ENCODE peak calls at places on chromosomes 3 and 15, in four cellular contexts. One of them, this sample, is unnamed.

GRCh38 chr3:58630081-58630709 is 36.4 kb downstream of the FAM3D start:
- DNase-seq in cardiac fibroblast: peak
- DNase-seq in activated gamma-delta T cell treated with Interleukin-2 at 50 U/mL for 16 hours: peak
- DNase-seq in prostate gland: peak
- DNase-seq in this sample: peak

GRCh38 chr3:112437146-112438022 is 61.9 kb downstream of the BTLA start:
- DNase-seq in cardiac fibroblast: peak
- DNase-seq in activated gamma-delta T cell treated with Interleukin-2 at 50 U/mL for 16 hours: no peak
- DNase-seq in prostate gland: no peak
- DNase-seq in this sample: peak

GRCh38 chr3:188153498-188153948 is 434 bp upstream of the LPP start:
- DNase-seq in cardiac fibroblast: peak
- DNase-seq in activated gamma-delta T cell treated with Interleukin-2 at 50 U/mL for 16 hours: peak
- DNase-seq in prostate gland: peak
- DNase-seq in this sample: peak

GRCh38 chr3:135865085-135865484 is 100.4 kb upstream of the PPP2R3A start:
- DNase-seq in cardiac fibroblast: no peak
- DNase-seq in activated gamma-delta T cell treated with Interleukin-2 at 50 U/mL for 16 hours: no peak
- DNase-seq in prostate gland: no peak
- DNase-seq in this sample: no peak

GRCh38 chr3:188272481-188273372 is 118.8 kb downstream of the LPP start:
- DNase-seq in cardiac fibroblast: peak
- DNase-seq in activated gamma-delta T cell treated with Interleukin-2 at 50 U/mL for 16 hours: no peak
- DNase-seq in prostate gland: no peak
- DNase-seq in this sample: no peak

GRCh38 chr3:128360705-128361271 is 105.9 kb downstream of the DNAJB8 start:
- DNase-seq in cardiac fibroblast: peak
- DNase-seq in activated gamma-delta T cell treated with Interleukin-2 at 50 U/mL for 16 hours: no peak
- DNase-seq in prostate gland: no peak
- DNase-seq in this sample: no peak

GRCh38 chr3:9565316-9565715 is 11.7 kb upstream of the LHFPL4 start:
- DNase-seq in cardiac fibroblast: no peak
- DNase-seq in activated gamma-delta T cell treated with Interleukin-2 at 50 U/mL for 16 hours: no peak
- DNase-seq in prostate gland: no peak
- DNase-seq in this sample: no peak

GRCh38 chr3:4825572-4826236 is 153.5 kb upstream of the BHLHE40 start:
- DNase-seq in cardiac fibroblast: no peak
- DNase-seq in activated gamma-delta T cell treated with Interleukin-2 at 50 U/mL for 16 hours: no peak
- DNase-seq in prostate gland: no peak
- DNase-seq in this sample: no peak

GRCh38 chr15:83733206-83733605 is 79.3 kb downstream of the ADAMTSL3 start:
- DNase-seq in cardiac fibroblast: peak
- DNase-seq in activated gamma-delta T cell treated with Interleukin-2 at 50 U/mL for 16 hours: no peak
- DNase-seq in prostate gland: no peak
- DNase-seq in this sample: no peak

GRCh38 chr3:30273304-30274072 is 332.9 kb upstream of the TGFBR2 start:
- DNase-seq in cardiac fibroblast: peak
- DNase-seq in activated gamma-delta T cell treated with Interleukin-2 at 50 U/mL for 16 hours: no peak
- DNase-seq in prostate gland: no peak
- DNase-seq in this sample: no peak

GRCh38 chr3:122085666-122086065 is 30.5 kb downstream of the CD86 start:
- DNase-seq in cardiac fibroblast: no peak
- DNase-seq in activated gamma-delta T cell treated with Interleukin-2 at 50 U/mL for 16 hours: no peak
- DNase-seq in prostate gland: no peak
- DNase-seq in this sample: no peak

GRCh38 chr3:177813322-177813721 is 616.0 kb upstream of the TBL1XR1 start:
- DNase-seq in cardiac fibroblast: peak
- DNase-seq in activated gamma-delta T cell treated with Interleukin-2 at 50 U/mL for 16 hours: no peak
- DNase-seq in prostate gland: peak
- DNase-seq in this sample: peak

GRCh38 chr3:183212565-183212964 is 40.5 kb upstream of the B3GNT5 start:
- DNase-seq in cardiac fibroblast: no peak
- DNase-seq in activated gamma-delta T cell treated with Interleukin-2 at 50 U/mL for 16 hours: no peak
- DNase-seq in prostate gland: no peak
- DNase-seq in this sample: no peak

GRCh38 chr3:18442743-18443669 is 17.9 kb upstream of the SATB1 start:
- DNase-seq in cardiac fibroblast: no peak
- DNase-seq in activated gamma-delta T cell treated with Interleukin-2 at 50 U/mL for 16 hours: no peak
- DNase-seq in prostate gland: no peak
- DNase-seq in this sample: peak

GRCh38 chr3:133460809-133461208 is 61.0 kb downstream of the BFSP2 start:
- DNase-seq in cardiac fibroblast: no peak
- DNase-seq in activated gamma-delta T cell treated with Interleukin-2 at 50 U/mL for 16 hours: no peak
- DNase-seq in prostate gland: no peak
- DNase-seq in this sample: no peak

GRCh38 chr15:90388462-90389182 is 580 bp downstream of the IQGAP1 start:
- DNase-seq in cardiac fibroblast: peak
- DNase-seq in activated gamma-delta T cell treated with Interleukin-2 at 50 U/mL for 16 hours: peak
- DNase-seq in prostate gland: peak
- DNase-seq in this sample: peak

GRCh38 chr3:141181819-141182218 is 49.8 kb upstream of the PXYLP1 start:
- DNase-seq in cardiac fibroblast: no peak
- DNase-seq in activated gamma-delta T cell treated with Interleukin-2 at 50 U/mL for 16 hours: no peak
- DNase-seq in prostate gland: no peak
- DNase-seq in this sample: no peak

GRCh38 chr3:23877324-23877980 is 39.3 kb downstream of the NKIRAS1 start:
- DNase-seq in cardiac fibroblast: peak
- DNase-seq in activated gamma-delta T cell treated with Interleukin-2 at 50 U/mL for 16 hours: no peak
- DNase-seq in prostate gland: no peak
- DNase-seq in this sample: no peak

GRCh38 chr3:156819842-156820686 is 6.1 kb upstream of the LEKR1 start:
- DNase-seq in cardiac fibroblast: no peak
- DNase-seq in activated gamma-delta T cell treated with Interleukin-2 at 50 U/mL for 16 hours: no peak
- DNase-seq in prostate gland: no peak
- DNase-seq in this sample: no peak

GRCh38 chr15:80288131-80288530 is 36.1 kb upstream of the CTXND1 start:
- DNase-seq in cardiac fibroblast: no peak
- DNase-seq in activated gamma-delta T cell treated with Interleukin-2 at 50 U/mL for 16 hours: no peak
- DNase-seq in prostate gland: no peak
- DNase-seq in this sample: no peak

GRCh38 chr15:82951472-82952155 is 906 bp downstream of the HOMER2 start:
- DNase-seq in cardiac fibroblast: no peak
- DNase-seq in activated gamma-delta T cell treated with Interleukin-2 at 50 U/mL for 16 hours: no peak
- DNase-seq in prostate gland: no peak
- DNase-seq in this sample: no peak

GRCh38 chr15:72426753-72427152 is 28.6 kb downstream of the TMEM202 start:
- DNase-seq in cardiac fibroblast: no peak
- DNase-seq in activated gamma-delta T cell treated with Interleukin-2 at 50 U/mL for 16 hours: no peak
- DNase-seq in prostate gland: no peak
- DNase-seq in this sample: no peak

GRCh38 chr3:142152349-142152748 is 3.0 kb upstream of the TFDP2 start:
- DNase-seq in cardiac fibroblast: no peak
- DNase-seq in activated gamma-delta T cell treated with Interleukin-2 at 50 U/mL for 16 hours: no peak
- DNase-seq in prostate gland: no peak
- DNase-seq in this sample: peak

This sample was measured in NCI-H2081.